ENCODE peak calls at places on chromosomes 5 and 9, in five cellular contexts. L is PC-3, C is K562, G is endothelial cell of umbilical vein, Z is kidney. D is an unnamed sample.

GRCh38 chr5:96344678-96345612 is 88.1 kb downstream of the PCSK1 start:
- DNase-seq in L (peak; percentile 85), Z (no peak), G (peak; percentile 88), C (peak; percentile 32), D (peak; percentile 74)

GRCh38 chr9:86202338-86202882 is 57.0 kb downstream of the C9orf153 start:
- DNase-seq in G (peak; percentile 54), L (peak; percentile 59), Z (no peak), C (peak; percentile 57), D (peak; percentile 82)

GRCh38 chr5:95599252-95599651 is 20.6 kb upstream of the GPR150 start:
- DNase-seq in C (no peak), G (no peak), Z (no peak), L (no peak), D (no peak)

GRCh38 chr5:156913719-156914370 is 49.2 kb downstream of the TIMD4 start:
- DNase-seq in C (no peak), G (no peak), L (no peak), Z (no peak), D (peak; percentile 60)

GRCh38 chr5:56080375-56081052 is 85.8 kb upstream of the IL6ST start:
- DNase-seq in L (no peak), G (no peak), C (no peak), Z (no peak), D (no peak)

GRCh38 chr5:9513825-9514224 is 32.0 kb downstream of the SEMA5A start:
- DNase-seq in G (no peak), L (peak; percentile 68), Z (no peak), C (no peak), D (no peak)

GRCh38 chr9:127858041-127858512 is 3.6 kb upstream of the ENG start:
- DNase-seq in C (no peak), G (peak; percentile 70), L (no peak), Z (peak; percentile 88), D (no peak)

GRCh38 chr5:113330533-113331200 is 104.1 kb downstream of the TSSK1B start:
- DNase-seq in G (peak; percentile 75), Z (no peak), C (no peak), L (peak; percentile 74), D (peak; percentile 86)

GRCh38 chr5:167205881-167206280 is 1085.6 kb upstream of the WWC1 start:
- DNase-seq in L (no peak), Z (no peak), C (no peak), G (no peak), D (no peak)

GRCh38 chr9:19104528-19105282 is 2.0 kb upstream of the HAUS6 start:
- DNase-seq in Z (no peak), C (no peak), G (no peak), L (no peak), D (no peak)

GRCh38 chr5:100898504-100899346 is 4.4 kb downstream of the ST8SIA4 start:
- DNase-seq in L (no peak), Z (no peak), G (no peak), C (no peak), D (peak; percentile 77)

GRCh38 chr5:134148316-134148715 is 28.4 kb downstream of the SKP1 start:
- DNase-seq in C (no peak), L (no peak), Z (peak; percentile 14), G (no peak), D (no peak)

GRCh38 chr9:98146101-98146991 is 27.3 kb upstream of the TRIM14 start:
- DNase-seq in G (no peak), Z (peak; percentile 94), C (no peak), L (peak; percentile 62), D (peak; percentile 53)

GRCh38 chr9:131762356-131762932 is 22.6 kb upstream of the RAPGEF1 start:
- DNase-seq in G (peak; percentile 47), L (peak; percentile 58), C (peak; percentile 93), Z (peak; percentile 88), D (peak; percentile 85)

GRCh38 chr9:134169724-134170401 is 5.5 kb upstream of the RNU6ATAC start:
- DNase-seq in C (no peak), L (no peak), G (no peak), Z (no peak), D (no peak)

GRCh38 chr5:79436224-79436623 is 77.7 kb downstream of the HOMER1 start:
- DNase-seq in C (no peak), G (no peak), Z (no peak), L (no peak), D (no peak)

DNA sequence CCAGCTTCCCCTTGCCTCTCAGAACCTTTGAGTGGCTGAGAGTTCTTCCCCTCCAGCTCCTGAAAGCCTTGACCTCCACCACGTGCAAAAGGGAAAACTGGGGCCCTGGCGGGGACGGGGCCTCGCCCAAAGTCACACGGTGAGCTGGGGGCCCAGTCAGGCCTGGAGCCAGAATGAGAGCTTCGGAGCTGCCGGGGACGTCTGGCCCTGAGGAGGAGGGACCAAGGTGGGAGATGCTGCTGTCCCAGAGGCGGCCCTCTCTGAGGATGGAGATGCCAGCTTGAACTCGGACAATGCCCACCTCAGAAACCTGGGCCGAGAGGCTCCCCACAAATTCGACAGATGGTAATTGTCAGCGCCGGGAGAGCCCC is 652 bp downstream of the AK8 start:
- DNase-seq in Z (no peak), G (no peak), L (no peak), C (no peak), D (no peak)
- H3K4me3 ChIP-seq in Z (peak overlapping the region; percentile 89), G (peak overlapping the region; percentile 99), L (peak overlapping the region; percentile 96), C (peak overlapping the region; percentile 100), D (peak overlapping the region; percentile 96)

DNA sequence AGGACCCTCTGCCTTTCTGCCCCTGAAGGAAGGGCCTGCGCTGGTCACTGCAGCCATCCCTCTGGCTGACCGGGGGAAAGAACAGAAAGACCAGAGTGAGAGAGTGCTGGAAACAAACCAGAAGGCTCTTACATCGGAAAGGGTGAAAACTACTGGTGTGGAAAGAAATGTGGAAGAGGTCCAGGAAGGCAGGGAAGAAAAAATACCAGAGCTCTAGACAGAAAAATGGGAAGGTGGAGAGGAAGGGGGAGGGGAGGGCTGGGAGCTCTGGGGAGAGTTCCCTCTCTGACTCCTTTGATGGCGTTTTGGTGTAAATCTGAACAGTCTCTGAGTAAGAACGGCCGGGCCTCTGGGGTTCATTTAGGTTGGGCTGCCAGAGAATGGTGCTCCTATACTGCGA is 47.7 kb downstream of the COL23A1 start:
- DNase-seq in G (no peak), Z (peak; percentile 63), L (no peak), C (no peak), D (no peak)
- H3K9me3 ChIP-seq in G (no peaks in the 10 kb centered on the region), Z (no peaks in the 10 kb centered on the region), L (no peaks in the 10 kb centered on the region), C (no peaks in the 10 kb centered on the region), D (no peaks in the 10 kb centered on the region)

GRCh38 chr9:137620581-137620980 is 1.8 kb downstream of the EHMT1 start:
- DNase-seq in Z (no peak), C (no peak), L (no peak), G (no peak), D (no peak)
- H3K9ac ChIP-seq in Z (no peak overlapping the region), C (peak overlapping the region; percentile 80), L (no peak overlapping the region), G (no peak overlapping the region), D (peak overlapping the region; percentile 90)

GRCh38 chr5:141822134-141822533 is 56.1 kb downstream of the PCDH1 start:
- DNase-seq in Z (peak; percentile 86), C (no peak), G (peak; percentile 25), L (no peak), D (no peak)
- H3K4me3 ChIP-seq in Z (no peak overlapping the region), C (no peak overlapping the region), G (no peak overlapping the region), L (no peak overlapping the region), D (no peak overlapping the region)